ENCODE peak calls at places on chromosomes 4 and X, in seven cellular contexts. One of them, this sample, is unnamed.

GRCh38 chr4:95637047-95637600 is 88.4 kb upstream of the UNC5C start:
- DNase-seq in esophagus muscularis mucosa: no peak
- DNase-seq in lung: no peak
- DNase-seq in psoas muscle: no peak
- DNase-seq in heart left ventricle: no peak
- DNase-seq in pancreas: no peak
- DNase-seq in body of pancreas: peak; percentile 2
- DNase-seq in this sample: peak; percentile 6

GRCh38 chr4:179285696-179286095 is 1843.5 kb upstream of the AGA start:
- DNase-seq in lung: no peak
- DNase-seq in psoas muscle: no peak
- DNase-seq in heart left ventricle: no peak
- DNase-seq in esophagus muscularis mucosa: no peak
- DNase-seq in body of pancreas: no peak
- DNase-seq in pancreas: no peak
- DNase-seq in this sample: no peak

GRCh38 chrX:94600077-94600476 is 926.1 kb downstream of the FAM133A start:
- DNase-seq in heart left ventricle: no peak
- DNase-seq in lung: peak; percentile 49
- DNase-seq in psoas muscle: no peak
- DNase-seq in esophagus muscularis mucosa: no peak
- DNase-seq in body of pancreas: no peak
- DNase-seq in pancreas: no peak
- DNase-seq in this sample: no peak

GRCh38 chr4:107258359-107258758 is 222.2 kb upstream of the DKK2 start:
- DNase-seq in body of pancreas: no peak
- DNase-seq in pancreas: no peak
- DNase-seq in heart left ventricle: no peak
- DNase-seq in psoas muscle: no peak
- DNase-seq in lung: no peak
- DNase-seq in esophagus muscularis mucosa: no peak
- DNase-seq in this sample: no peak

GRCh38 chr4:107997001-107997788 is 7.5 kb downstream of the HADH start:
- DNase-seq in esophagus muscularis mucosa: no peak
- DNase-seq in pancreas: no peak
- DNase-seq in body of pancreas: peak; percentile 46
- DNase-seq in psoas muscle: peak; percentile 61
- DNase-seq in lung: no peak
- DNase-seq in heart left ventricle: peak; percentile 58
- DNase-seq in this sample: no peak

GRCh38 chrX:51743179-51743957 is at the start of gene GSPT2:
- DNase-seq in body of pancreas: peak; percentile 68
- DNase-seq in esophagus muscularis mucosa: no peak
- DNase-seq in psoas muscle: peak; percentile 74
- DNase-seq in pancreas: peak; percentile 81
- DNase-seq in heart left ventricle: peak; percentile 80
- DNase-seq in lung: peak; percentile 70
- DNase-seq in this sample: peak; percentile 67

GRCh38 chr4:133156096-133156495 is 7.0 kb downstream of the PCDH10 start:
- DNase-seq in psoas muscle: no peak
- DNase-seq in pancreas: no peak
- DNase-seq in body of pancreas: no peak
- DNase-seq in heart left ventricle: no peak
- DNase-seq in esophagus muscularis mucosa: peak; percentile 91
- DNase-seq in lung: no peak
- DNase-seq in this sample: no peak

GRCh38 chrX:130330706-130331105 is 9.0 kb upstream of the SLC25A14 start:
- DNase-seq in psoas muscle: peak; percentile 56
- DNase-seq in heart left ventricle: peak; percentile 43
- DNase-seq in esophagus muscularis mucosa: no peak
- DNase-seq in lung: peak; percentile 35
- DNase-seq in body of pancreas: peak; percentile 57
- DNase-seq in pancreas: peak; percentile 74
- DNase-seq in this sample: peak; percentile 61

GRCh38 chrX:25191403-25191802 is 175.6 kb upstream of the ARX start:
- DNase-seq in heart left ventricle: no peak
- DNase-seq in psoas muscle: no peak
- DNase-seq in esophagus muscularis mucosa: no peak
- DNase-seq in body of pancreas: no peak
- DNase-seq in lung: no peak
- DNase-seq in pancreas: no peak
- DNase-seq in this sample: no peak

GRCh38 chrX:67787196-67787595 is 243.4 kb downstream of the AR start:
- DNase-seq in body of pancreas: no peak
- DNase-seq in heart left ventricle: no peak
- DNase-seq in pancreas: no peak
- DNase-seq in psoas muscle: no peak
- DNase-seq in esophagus muscularis mucosa: no peak
- DNase-seq in lung: no peak
- DNase-seq in this sample: no peak

GRCh38 chr4:110830461-110830860 is 207.6 kb upstream of the PITX2 start:
- DNase-seq in esophagus muscularis mucosa: no peak
- DNase-seq in psoas muscle: no peak
- DNase-seq in pancreas: no peak
- DNase-seq in heart left ventricle: no peak
- DNase-seq in body of pancreas: no peak
- DNase-seq in lung: no peak
- DNase-seq in this sample: no peak

GRCh38 chr4:107035711-107036601 is at the start of gene DKK2:
- DNase-seq in psoas muscle: peak; percentile 62
- DNase-seq in esophagus muscularis mucosa: no peak
- DNase-seq in body of pancreas: no peak
- DNase-seq in pancreas: peak; percentile 42
- DNase-seq in heart left ventricle: peak; percentile 21
- DNase-seq in lung: peak; percentile 28
- DNase-seq in this sample: no peak

GRCh38 chr4:87353592-87353991 is 30.9 kb upstream of the HSD17B13 start:
- DNase-seq in psoas muscle: peak; percentile 58
- DNase-seq in pancreas: no peak
- DNase-seq in lung: peak; percentile 43
- DNase-seq in body of pancreas: peak; percentile 73
- DNase-seq in esophagus muscularis mucosa: no peak
- DNase-seq in heart left ventricle: peak; percentile 31
- DNase-seq in this sample: no peak

GRCh38 chr4:138507527-138507926 is 265.4 kb upstream of the SLC7A11 start:
- DNase-seq in esophagus muscularis mucosa: no peak
- DNase-seq in body of pancreas: no peak
- DNase-seq in lung: no peak
- DNase-seq in heart left ventricle: no peak
- DNase-seq in psoas muscle: no peak
- DNase-seq in pancreas: no peak
- DNase-seq in this sample: no peak

GRCh38 chrX:38879631-38880220 is 78.5 kb downstream of the MID1IP1 start:
- DNase-seq in body of pancreas: peak; percentile 60
- DNase-seq in psoas muscle: peak; percentile 72
- DNase-seq in pancreas: no peak
- DNase-seq in esophagus muscularis mucosa: no peak
- DNase-seq in lung: no peak
- DNase-seq in heart left ventricle: peak; percentile 64
- DNase-seq in this sample: peak; percentile 63

GRCh38 chr4:183507928-183508327 is 3.1 kb downstream of the ING2 start:
- DNase-seq in pancreas: no peak
- DNase-seq in esophagus muscularis mucosa: no peak
- DNase-seq in psoas muscle: no peak
- DNase-seq in lung: no peak
- DNase-seq in heart left ventricle: no peak
- DNase-seq in body of pancreas: no peak
- DNase-seq in this sample: no peak

GRCh38 chr4:138765442-138765841 is 250.1 kb upstream of the NOCT start:
- DNase-seq in psoas muscle: no peak
- DNase-seq in esophagus muscularis mucosa: no peak
- DNase-seq in lung: no peak
- DNase-seq in pancreas: no peak
- DNase-seq in body of pancreas: no peak
- DNase-seq in heart left ventricle: no peak
- DNase-seq in this sample: no peak

GRCh38 chrX:9333873-9334272 is 131.0 kb upstream of the TBL1X start:
- DNase-seq in pancreas: no peak
- DNase-seq in lung: no peak
- DNase-seq in psoas muscle: no peak
- DNase-seq in esophagus muscularis mucosa: no peak
- DNase-seq in heart left ventricle: no peak
- DNase-seq in body of pancreas: no peak
- DNase-seq in this sample: no peak

GRCh38 chr4:98733601-98734000 is 75.2 kb upstream of the TSPAN5 start:
- DNase-seq in esophagus muscularis mucosa: no peak
- DNase-seq in psoas muscle: no peak
- DNase-seq in pancreas: no peak
- DNase-seq in body of pancreas: no peak
- DNase-seq in lung: no peak
- DNase-seq in heart left ventricle: no peak
- DNase-seq in this sample: no peak

GRCh38 chr4:158005021-158005420 is 167.8 kb downstream of the GASK1B start:
- DNase-seq in esophagus muscularis mucosa: no peak
- DNase-seq in body of pancreas: no peak
- DNase-seq in heart left ventricle: peak; percentile 33
- DNase-seq in pancreas: no peak
- DNase-seq in lung: no peak
- DNase-seq in psoas muscle: no peak
- DNase-seq in this sample: no peak

GRCh38 chr4:183783933-183784622 is 121.0 kb upstream of the STOX2 start:
- DNase-seq in body of pancreas: peak; percentile 36
- DNase-seq in lung: no peak
- DNase-seq in heart left ventricle: peak; percentile 68
- DNase-seq in pancreas: no peak
- DNase-seq in esophagus muscularis mucosa: no peak
- DNase-seq in psoas muscle: no peak
- DNase-seq in this sample: no peak

GRCh38 chr4:157043131-157043530 is 32.8 kb upstream of the GLRB start:
- DNase-seq in lung: no peak
- DNase-seq in psoas muscle: no peak
- DNase-seq in body of pancreas: no peak
- DNase-seq in heart left ventricle: no peak
- DNase-seq in pancreas: no peak
- DNase-seq in esophagus muscularis mucosa: no peak
- DNase-seq in this sample: no peak

GRCh38 chr4:119725688-119726330 is 97.2 kb upstream of the PDE5A start:
- DNase-seq in esophagus muscularis mucosa: no peak
- DNase-seq in heart left ventricle: no peak
- DNase-seq in body of pancreas: no peak
- DNase-seq in pancreas: no peak
- DNase-seq in psoas muscle: no peak
- DNase-seq in lung: no peak
- DNase-seq in this sample: no peak

GRCh38 chrX:39445336-39445735 is 644.1 kb downstream of the MID1IP1 start:
- DNase-seq in pancreas: no peak
- DNase-seq in psoas muscle: no peak
- DNase-seq in heart left ventricle: no peak
- DNase-seq in body of pancreas: peak; percentile 18
- DNase-seq in esophagus muscularis mucosa: no peak
- DNase-seq in lung: no peak
- DNase-seq in this sample: no peak

GRCh38 chrX:150310417-150310816 is 52.7 kb upstream of the MAMLD1 start:
- DNase-seq in psoas muscle: no peak
- DNase-seq in lung: no peak
- DNase-seq in body of pancreas: no peak
- DNase-seq in pancreas: no peak
- DNase-seq in esophagus muscularis mucosa: peak; percentile 4
- DNase-seq in heart left ventricle: no peak
- DNase-seq in this sample: no peak

GRCh38 chr4:79049840-79050520 is 110.7 kb upstream of the PAQR3 start:
- DNase-seq in esophagus muscularis mucosa: no peak
- DNase-seq in lung: no peak
- DNase-seq in body of pancreas: no peak
- DNase-seq in heart left ventricle: no peak
- DNase-seq in psoas muscle: peak; percentile 31
- DNase-seq in pancreas: peak; percentile 40
- DNase-seq in this sample: peak; percentile 57

GRCh38 chrX:112670964-112671363 is 8.8 kb downstream of the LHFPL1 start:
- DNase-seq in heart left ventricle: no peak
- DNase-seq in esophagus muscularis mucosa: no peak
- DNase-seq in psoas muscle: peak; percentile 62
- DNase-seq in lung: no peak
- DNase-seq in pancreas: peak; percentile 32
- DNase-seq in body of pancreas: no peak
- DNase-seq in this sample: no peak
- H3K4me1 ChIP-seq in heart left ventricle: no peaks in the 10 kb centered on the region
- H3K4me1 ChIP-seq in esophagus muscularis mucosa: no peaks in the 10 kb centered on the region
- H3K4me1 ChIP-seq in psoas muscle: peaks cover 15% of the 10 kb centered on the region
- H3K4me1 ChIP-seq in lung: no peaks in the 10 kb centered on the region
- H3K4me1 ChIP-seq in pancreas: no peaks in the 10 kb centered on the region
- H3K4me1 ChIP-seq in body of pancreas: no peaks in the 10 kb centered on the region
- H3K4me1 ChIP-seq in this sample: no peaks in the 10 kb centered on the region

DNA sequence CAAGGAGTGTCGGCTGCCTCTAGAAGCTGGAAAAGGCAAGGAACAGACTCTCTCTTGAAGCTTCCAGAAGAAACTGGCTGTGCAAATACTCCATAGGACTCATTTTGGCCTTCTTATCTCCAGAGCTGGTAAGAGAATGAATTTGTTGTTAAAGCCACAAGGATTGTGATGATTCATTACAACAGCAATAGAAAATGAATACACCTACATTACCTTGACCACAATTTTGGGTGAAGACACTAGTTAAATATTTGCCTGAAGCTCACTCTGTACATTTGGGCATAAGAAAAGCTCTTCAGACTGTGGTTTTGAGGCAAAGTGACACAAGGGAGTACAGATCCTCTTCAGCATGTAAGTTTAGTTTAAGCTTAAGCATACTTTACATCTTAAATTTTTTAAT is 134.5 kb upstream of the TLL1 start:
- DNase-seq in lung: no peak
- DNase-seq in psoas muscle: no peak
- DNase-seq in esophagus muscularis mucosa: no peak
- DNase-seq in body of pancreas: no peak
- DNase-seq in pancreas: no peak
- DNase-seq in heart left ventricle: no peak
- DNase-seq in this sample: no peak
- H3K4me3 ChIP-seq in lung: no peak overlapping the region
- H3K4me3 ChIP-seq in psoas muscle: no peak overlapping the region
- H3K4me3 ChIP-seq in esophagus muscularis mucosa: no peak overlapping the region
- H3K4me3 ChIP-seq in body of pancreas: no peak overlapping the region
- H3K4me3 ChIP-seq in pancreas: no peak overlapping the region
- H3K4me3 ChIP-seq in heart left ventricle: no peak overlapping the region
- H3K4me3 ChIP-seq in this sample: no peak overlapping the region

GRCh38 chrX:54439967-54440871 is at the start of gene TSR2:
- DNase-seq in pancreas: peak; percentile 89
- DNase-seq in psoas muscle: peak; percentile 86
- DNase-seq in body of pancreas: peak; percentile 88
- DNase-seq in heart left ventricle: peak; percentile 84
- DNase-seq in lung: peak; percentile 78
- DNase-seq in esophagus muscularis mucosa: peak; percentile 93
- DNase-seq in this sample: peak; percentile 83
- TF ChIP-seq CTCF in pancreas: no peak
- TF ChIP-seq CTCF in psoas muscle: no peak
- TF ChIP-seq CTCF in body of pancreas: peak; percentile 5
- TF ChIP-seq CTCF in heart left ventricle: no peak
- TF ChIP-seq CTCF in lung: peak; percentile 6
- TF ChIP-seq CTCF in esophagus muscularis mucosa: no peak
- TF ChIP-seq CTCF in this sample: no peak

DNA sequence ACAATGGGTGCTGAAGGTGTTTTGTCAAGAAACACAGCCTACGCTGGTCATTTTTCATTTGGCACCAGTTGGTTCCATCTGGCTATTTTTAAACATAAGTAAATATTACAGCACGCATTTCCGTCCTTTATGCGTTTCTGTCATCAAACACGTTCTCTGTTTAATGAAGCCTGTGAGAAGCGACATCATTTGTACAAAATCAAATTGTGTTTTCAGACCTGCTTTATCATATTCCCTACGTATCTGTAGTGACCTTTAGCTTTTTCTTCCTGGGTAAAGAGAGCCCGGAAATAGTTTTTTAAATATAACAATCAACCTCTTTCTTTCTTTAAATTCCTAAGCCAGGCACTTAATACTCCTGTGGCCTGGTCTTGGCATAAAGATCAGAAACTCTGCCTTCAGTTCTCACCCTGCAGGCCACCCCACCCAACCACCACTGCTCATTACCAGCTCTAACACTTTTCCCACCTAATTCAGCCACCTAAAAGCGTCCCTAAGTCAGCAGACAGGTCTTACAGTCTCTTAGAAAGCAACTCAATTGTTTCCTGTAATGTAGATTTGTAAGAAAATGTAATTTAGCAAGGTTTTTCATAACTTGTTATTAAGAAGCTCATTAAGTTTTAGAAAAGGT is 30.4 kb downstream of the ACSL1 start:
- DNase-seq in heart left ventricle: no peak
- DNase-seq in pancreas: no peak
- DNase-seq in esophagus muscularis mucosa: no peak
- DNase-seq in lung: no peak
- DNase-seq in psoas muscle: no peak
- DNase-seq in body of pancreas: no peak
- DNase-seq in this sample: no peak
- H3K4me1 ChIP-seq in heart left ventricle: peaks cover 28% of the 10 kb centered on the region
- H3K4me1 ChIP-seq in pancreas: peaks cover 8% of the 10 kb centered on the region
- H3K4me1 ChIP-seq in esophagus muscularis mucosa: peaks cover 27% of the 10 kb centered on the region
- H3K4me1 ChIP-seq in lung: peaks cover 24% of the 10 kb centered on the region
- H3K4me1 ChIP-seq in psoas muscle: peaks cover 96% of the 10 kb centered on the region
- H3K4me1 ChIP-seq in body of pancreas: peaks cover 29% of the 10 kb centered on the region
- H3K4me1 ChIP-seq in this sample: no peaks in the 10 kb centered on the region